ENCODE peak calls at places on chromosomes 1 and 21, in four cellular contexts. Y is GM23248, D is left ventricle myocardium inferior, H is BE2C. R is an unnamed sample. For H3K4me1, the result is how much of the 10 kb centered on the place peaks cover.

GRCh38 chr1:163163861-163164582 is 38.7 kb downstream of the RGS5 start:
- DNase-seq in Y (peak), D (no peak), H (no peak), R (no peak)

GRCh38 chr1:211951856-211952255 is 83.5 kb downstream of the INTS7 start:
- DNase-seq in Y (peak), D (no peak), H (no peak), R (no peak)

GRCh38 chr1:231215676-231216385 is 25.2 kb upstream of the GNPAT start:
- DNase-seq in Y (no peak), D (no peak), H (no peak), R (no peak)

GRCh38 chr1:46053734-46054133 is 78.7 kb downstream of the PIK3R3 start:
- DNase-seq in Y (no peak), D (no peak), H (no peak), R (no peak)

GRCh38 chr1:48203287-48203900 is 19.1 kb upstream of the SLC5A9 start:
- DNase-seq in Y (peak), D (no peak), H (no peak), R (no peak)

GRCh38 chr1:248611883-248612282 is 14.4 kb upstream of the OR2T10 start:
- DNase-seq in Y (no peak), D (no peak), H (no peak), R (no peak)

GRCh38 chr1:36988741-36989193 is 45.5 kb downstream of the GRIK3 start:
- DNase-seq in Y (no peak), D (no peak), H (no peak), R (no peak)

GRCh38 chr1:17403081-17403480 is 31.1 kb downstream of the PADI6 start:
- DNase-seq in Y (peak), D (no peak), H (no peak), R (no peak)

GRCh38 chr1:192810253-192810880 is 1.5 kb downstream of the RGS2 start:
- DNase-seq in Y (no peak), D (peak), H (no peak), R (no peak)

GRCh38 chr1:6634278-6635052 is 9.8 kb downstream of the THAP3 start:
- DNase-seq in Y (peak), D (peak), H (peak), R (peak)

GRCh38 chr21:16708431-16708830 is 804.4 kb upstream of the CXADR start:
- DNase-seq in Y (peak), D (no peak), H (no peak), R (no peak)

GRCh38 chr1:203082571-203083462 is 3.0 kb downstream of the MYOG start:
- DNase-seq in Y (no peak), D (no peak), H (no peak), R (no peak)

GRCh38 chr1:12171206-12172041 is 4.6 kb downstream of the TNFRSF1B start:
- DNase-seq in Y (no peak), D (no peak), H (no peak), R (no peak)

GRCh38 chr1:17912491-17912890 is 157.4 kb downstream of the ACTL8 start:
- DNase-seq in Y (no peak), D (no peak), H (no peak), R (no peak)

GRCh38 chr1:50750021-50750619 is 209.9 kb downstream of the FAF1 start:
- DNase-seq in Y (peak), D (no peak), H (peak), R (no peak)

GRCh38 chr1:6638226-6638625 is 13.6 kb downstream of the THAP3 start:
- DNase-seq in Y (peak), D (peak), H (no peak), R (peak)

GRCh38 chr1:109197163-109198042 is 16.3 kb upstream of the SARS1 start:
- DNase-seq in Y (peak), D (peak), H (no peak), R (no peak)

GRCh38 chr1:116770625-116771024 is 16.4 kb downstream of the CD2 start:
- DNase-seq in Y (no peak), D (no peak), H (no peak), R (no peak)

GRCh38 chr1:164648211-164649080 is 89.5 kb downstream of the PBX1 start:
- DNase-seq in Y (no peak), D (no peak), H (no peak), R (no peak)

GRCh38 chr1:19359357-19359756 is 47.2 kb downstream of the SLC66A1 start:
- DNase-seq in Y (no peak), D (no peak), H (no peak), R (no peak)

GRCh38 chr1:152035406-152036315 is 1.1 kb downstream of the S100A11 start:
- DNase-seq in Y (peak), D (no peak), H (no peak), R (no peak)

GRCh38 chr1:157173900-157174410 is 35.8 kb upstream of the ETV3 start:
- DNase-seq in Y (no peak), D (no peak), H (no peak), R (no peak)
- H3K4me1 ChIP-seq in Y (under half), D (under half), H (under half), R (under half)

GRCh38 chr1:201554789-201555592 is 16.1 kb downstream of the NAV1 start:
- DNase-seq in Y (no peak), D (no peak), H (no peak), R (no peak)

GRCh38 chr1:201555593-201555945 is 16.6 kb downstream of the NAV1 start:
- DNase-seq in Y (no peak), D (no peak), H (no peak), R (no peak)

GRCh38 chr1:201559679-201560162 is 20.8 kb downstream of the NAV1 start:
- DNase-seq in Y (peak), D (peak), H (peak), R (peak)

GRCh38 chr1:201557572-201557958 is 18.6 kb downstream of the NAV1 start:
- DNase-seq in Y (no peak), D (no peak), H (no peak), R (no peak)

GRCh38 chr1:201556841-201557571 is 18.1 kb downstream of the NAV1 start:
- DNase-seq in Y (peak), D (no peak), H (no peak), R (no peak)
- H3K4me1 ChIP-seq in Y (half or more), D (half or more), H (under half), R (under half)

GRCh38 chr21:38989097-38989744 is 183.5 kb downstream of the ETS2 start:
- DNase-seq in Y (no peak), D (no peak), H (no peak), R (no peak)

GRCh38 chr21:38989745-38990423 is 184.2 kb downstream of the ETS2 start:
- DNase-seq in Y (peak), D (no peak), H (peak), R (no peak)

GRCh38 chr21:38992737-38993136 is 187.0 kb downstream of the ETS2 start:
- DNase-seq in Y (no peak), D (no peak), H (no peak), R (no peak)

GRCh38 chr21:38988211-38989096 is 182.7 kb downstream of the ETS2 start:
- DNase-seq in Y (no peak), D (no peak), H (no peak), R (no peak)

GRCh38 chr21:38990424-38990794 is 184.7 kb downstream of the ETS2 start:
- DNase-seq in Y (no peak), D (no peak), H (no peak), R (no peak)
- H3K4me1 ChIP-seq in Y (under half), D (half or more), H (under half), R (half or more)

DNA sequence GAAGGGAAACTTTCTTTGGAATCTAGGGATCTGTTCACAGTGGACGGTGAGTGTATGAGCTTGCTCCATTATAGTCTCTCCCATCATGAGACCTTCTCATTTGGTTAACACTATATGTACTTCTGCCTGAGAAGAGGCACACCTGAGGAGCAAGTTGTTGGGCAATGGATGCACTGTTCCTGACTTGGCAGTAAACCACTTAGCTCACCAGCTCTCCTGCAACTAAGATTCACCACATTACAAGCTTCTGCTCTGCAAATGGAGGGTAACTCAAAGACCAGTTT is 10.2 kb downstream of the MACF1 start:
- DNase-seq in Y (no peak), D (no peak), H (no peak), R (no peak)
- H3K4me1 ChIP-seq in Y (under half), D (half or more), H (under half), R (half or more)

GRCh38 chr1:10065344-10065685 is 32.6 kb downstream of the UBE4B start:
- DNase-seq in Y (no peak), D (no peak), H (no peak), R (no peak)

GRCh38 chr1:10065760-10066159 is 33.0 kb downstream of the UBE4B start:
- DNase-seq in Y (no peak), D (no peak), H (no peak), R (no peak)

GRCh38 chr1:10070206-10070605 is 37.4 kb downstream of the UBE4B start:
- DNase-seq in Y (peak), D (no peak), H (no peak), R (no peak)

GRCh38 chr1:10071640-10072039 is 38.9 kb downstream of the UBE4B start:
- DNase-seq in Y (no peak), D (no peak), H (no peak), R (no peak)

DNA sequence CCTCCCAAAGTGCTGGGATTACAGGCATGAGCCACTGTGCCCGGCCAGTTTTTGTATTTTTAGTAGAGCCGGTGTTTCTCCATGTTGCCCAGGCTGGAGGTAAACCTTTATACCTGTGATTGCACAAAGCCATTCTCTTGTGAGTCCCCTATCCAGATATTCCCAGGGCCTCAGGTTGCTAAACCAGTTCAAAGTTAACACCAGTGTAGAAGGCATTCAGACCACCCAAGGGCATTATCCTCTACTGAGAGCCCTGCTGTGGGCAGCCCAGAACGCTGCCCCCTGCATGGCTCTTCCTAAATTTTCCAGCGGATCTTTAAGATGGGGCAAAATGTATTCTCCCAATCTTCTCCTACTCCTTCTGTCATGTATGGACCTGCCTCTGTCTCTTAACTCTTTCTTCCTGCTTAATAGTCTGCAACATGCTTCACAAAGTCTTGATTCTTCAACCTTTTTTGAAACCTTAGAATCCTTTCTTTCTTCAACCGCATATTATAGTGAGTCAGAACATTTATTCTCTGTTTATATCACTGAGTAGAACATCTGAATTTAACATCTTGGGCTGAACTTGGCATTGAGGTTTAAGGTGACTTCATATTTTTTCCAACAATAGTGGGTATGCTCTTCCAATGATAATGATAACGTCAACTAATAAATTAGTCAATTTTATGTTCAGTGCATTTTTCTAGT is 36.0 kb downstream of the UBE4B start:
- DNase-seq in Y (peak), D (no peak), H (no peak), R (no peak)
- H3K4me1 ChIP-seq in Y (under half), D (half or more), H (under half), R (under half)

GRCh38 chr1:26278303-26278702 is 1.6 kb upstream of the SH3BGRL3 start:
- DNase-seq in Y (peak), D (peak), H (no peak), R (peak)

GRCh38 chr1:26275580-26276431 is 4.1 kb upstream of the SH3BGRL3 start:
- DNase-seq in Y (peak), D (peak), H (peak), R (peak)

GRCh38 chr1:26276432-26276838 is 3.5 kb upstream of the SH3BGRL3 start:
- DNase-seq in Y (no peak), D (no peak), H (no peak), R (peak)

GRCh38 chr1:26277719-26278118 is 2.2 kb upstream of the SH3BGRL3 start:
- DNase-seq in Y (peak), D (no peak), H (no peak), R (no peak)

GRCh38 chr1:26277261-26277661 is 2.6 kb upstream of the SH3BGRL3 start:
- DNase-seq in Y (no peak), D (no peak), H (no peak), R (peak)
- H3K4me1 ChIP-seq in Y (half or more), D (half or more), H (under half), R (half or more)

DNA sequence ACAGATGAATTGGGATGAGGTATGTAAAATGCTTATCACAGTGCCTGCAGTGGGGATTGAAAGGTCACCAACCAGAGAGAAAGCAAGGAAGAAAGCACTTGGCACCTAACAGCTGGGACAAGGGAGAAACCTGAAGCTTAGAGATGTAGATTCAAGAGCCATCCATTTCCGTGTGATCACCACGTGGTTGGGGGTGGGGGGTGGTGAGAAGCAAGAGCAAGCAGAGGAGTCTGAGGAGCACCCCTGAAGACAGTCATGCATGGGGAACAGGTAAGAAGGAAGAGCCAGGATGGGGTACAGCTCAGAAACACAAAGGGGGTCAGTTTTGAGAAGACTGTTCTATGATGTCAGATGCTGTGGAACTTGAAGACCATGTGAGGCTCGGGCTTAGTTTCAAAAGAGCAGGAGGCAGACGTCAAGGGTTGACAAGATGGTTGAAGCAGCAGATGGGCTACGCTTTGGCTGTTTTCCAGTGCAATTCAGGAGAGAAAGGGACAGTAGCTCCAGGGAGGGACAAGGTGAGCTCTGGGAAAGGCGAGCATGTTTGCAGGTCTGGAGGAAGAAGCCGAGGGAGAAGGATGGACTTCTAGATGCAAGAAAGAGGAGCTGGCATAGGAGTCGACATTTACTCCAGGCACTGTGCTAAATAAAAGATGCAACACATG is 17.4 kb downstream of the KANK4 start:
- DNase-seq in Y (no peak), D (no peak), H (no peak), R (no peak)
- H3K4me1 ChIP-seq in Y (under half), D (under half), H (under half), R (under half)

GRCh38 chr1:56688522-56689026 is 43.5 kb downstream of the PRKAA2 start:
- DNase-seq in Y (peak), D (no peak), H (no peak), R (no peak)
- H3K4me1 ChIP-seq in Y (under half), D (under half), H (under half), R (under half)

R was measured in left lung.